ENCODE peak calls at places on chromosome 18, in six cellular contexts. F, D, A, N, W and O are unnamed samples. For H3K9me3 and H3K27me3, the result is how much of the 10 kb centered on the place peaks cover.

GRCh38 chr18:73774836-73775509 is 372.7 kb downstream of the FBXO15 start:
- DNase-seq in W (peak), A (peak), D (no peak), N (peak), F (no peak), O (no peak)

GRCh38 chr18:77071061-77071460 is 61.5 kb downstream of the MBP start:
- DNase-seq in A (no peak), W (no peak), N (no peak), F (no peak), D (no peak), O (no peak)

GRCh38 chr18:5546660-5547059 is 2.9 kb upstream of the EPB41L3 start:
- DNase-seq in A (no peak), F (no peak), D (no peak), W (peak), N (no peak), O (peak)

GRCh38 chr18:44231936-44232335 is 448.8 kb upstream of the SETBP1 start:
- DNase-seq in A (no peak), W (no peak), D (no peak), N (no peak), F (no peak), O (no peak)

GRCh38 chr18:50751490-50751889 is 68.3 kb downstream of the MRO start:
- DNase-seq in N (no peak), D (no peak), F (no peak), A (no peak), W (peak), O (no peak)

GRCh38 chr18:54749291-54749690 is 79.0 kb upstream of the RAB27B start:
- DNase-seq in F (no peak), W (peak), A (no peak), N (no peak), D (no peak), O (no peak)

GRCh38 chr18:55523001-55523400 is 65.0 kb downstream of the TCF4 start:
- DNase-seq in A (no peak), N (no peak), W (no peak), D (no peak), F (no peak), O (no peak)

GRCh38 chr18:61400016-61400630 is 66.9 kb downstream of the CDH20 start:
- DNase-seq in D (no peak), N (no peak), A (no peak), F (no peak), W (no peak), O (no peak)

GRCh38 chr18:72942766-72943165 is 75.0 kb upstream of the NETO1 start:
- DNase-seq in D (no peak), N (no peak), A (no peak), F (no peak), W (no peak), O (no peak)

GRCh38 chr18:23683671-23684070 is 5.6 kb upstream of the LAMA3 start:
- DNase-seq in W (no peak), F (no peak), A (no peak), D (no peak), N (no peak), O (no peak)

GRCh38 chr18:68564961-68565360 is 149.9 kb downstream of the TMX3 start:
- DNase-seq in W (no peak), D (no peak), N (no peak), A (no peak), F (no peak), O (no peak)

GRCh38 chr18:33820517-33821368 is 242.7 kb downstream of the ASXL3 start:
- DNase-seq in A (no peak), F (peak), D (no peak), W (peak), N (no peak), O (no peak)

GRCh38 chr18:34358923-34359322 is 134.2 kb upstream of the NOL4 start:
- DNase-seq in F (no peak), N (no peak), D (no peak), A (no peak), W (no peak), O (no peak)

GRCh38 chr18:24022141-24022540 is 7.6 kb downstream of the TTC39C start:
- DNase-seq in W (no peak), F (no peak), A (no peak), N (no peak), D (no peak), O (no peak)

GRCh38 chr18:46294325-46294724 is 190.1 kb downstream of the HAUS1 start:
- DNase-seq in D (no peak), N (no peak), W (no peak), A (no peak), F (no peak), O (no peak)

DNA sequence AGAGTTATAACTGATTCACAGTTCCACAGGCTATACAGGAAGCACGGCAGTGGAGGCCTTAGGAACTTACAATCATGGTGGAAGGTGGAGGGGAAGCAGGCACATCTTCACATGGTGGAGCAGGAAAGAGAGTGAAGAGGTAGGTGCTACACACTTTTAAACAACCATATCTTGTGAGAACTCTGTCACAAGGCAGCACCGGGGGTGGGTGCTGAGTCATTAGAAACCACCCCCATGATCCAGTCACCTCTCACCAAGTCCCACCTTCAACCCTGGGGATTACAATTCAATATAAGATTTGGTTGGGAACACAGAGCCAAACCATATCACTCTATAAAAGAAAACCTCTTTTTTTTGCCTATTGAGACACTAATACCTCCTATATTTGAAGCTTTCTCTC is 1108.5 kb upstream of the CDH2 start:
- DNase-seq in W (no peak), D (no peak), A (no peak), N (no peak), F (no peak), O (no peak)
- H3K27ac ChIP-seq in W (no peak), D (no peak), A (no peak), N (no peak), F (no peak), O (no peak)

GRCh38 chr18:79735071-79735980 is 55.7 kb downstream of the CTDP1 start:
- DNase-seq in D (no peak), N (peak), A (no peak), W (no peak), F (no peak), O (no peak)

GRCh38 chr18:79730804-79731203 is 51.2 kb downstream of the CTDP1 start:
- DNase-seq in N (no peak), D (no peak), F (no peak), W (no peak), A (no peak), O (no peak)

GRCh38 chr18:79733996-79734770 is 54.6 kb downstream of the CTDP1 start:
- DNase-seq in W (no peak), A (no peak), D (no peak), N (peak), F (no peak), O (no peak)

GRCh38 chr18:79732721-79733025 is 53.1 kb downstream of the CTDP1 start:
- DNase-seq in A (no peak), F (no peak), N (no peak), W (no peak), D (no peak), O (no peak)

GRCh38 chr18:79733135-79733609 is 53.6 kb downstream of the CTDP1 start:
- DNase-seq in W (no peak), A (no peak), F (no peak), N (peak), D (no peak), O (no peak)
- H3K9me3 ChIP-seq in W (under half), A (under half), F (under half), N (under half), D (under half), O (half or more)

DNA sequence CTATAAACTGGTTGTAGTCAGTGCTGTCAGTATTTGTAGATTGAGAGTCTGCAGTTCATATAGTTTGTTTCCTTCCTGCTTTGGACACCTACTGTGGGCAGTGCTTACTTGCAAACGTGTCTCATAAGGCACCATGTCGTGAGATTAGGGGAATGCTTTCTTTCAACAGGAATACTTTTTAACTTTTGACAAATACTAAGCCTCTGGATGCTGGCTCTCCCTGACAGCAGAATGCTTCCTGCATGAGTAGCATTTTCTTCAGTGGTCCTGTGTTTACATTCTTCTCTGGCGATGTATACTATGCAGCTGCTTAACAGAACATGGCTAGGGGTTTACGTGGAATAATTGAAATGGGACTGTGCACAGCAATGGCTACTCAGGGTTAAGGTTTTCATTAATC is 807.5 kb downstream of the MBD2 start:
- DNase-seq in A (no peak), D (no peak), N (no peak), F (no peak), W (peak), O (no peak)
- H3K27me3 ChIP-seq in A (under half), D (under half), N (under half), F (under half), W (under half), O (under half)

DNA sequence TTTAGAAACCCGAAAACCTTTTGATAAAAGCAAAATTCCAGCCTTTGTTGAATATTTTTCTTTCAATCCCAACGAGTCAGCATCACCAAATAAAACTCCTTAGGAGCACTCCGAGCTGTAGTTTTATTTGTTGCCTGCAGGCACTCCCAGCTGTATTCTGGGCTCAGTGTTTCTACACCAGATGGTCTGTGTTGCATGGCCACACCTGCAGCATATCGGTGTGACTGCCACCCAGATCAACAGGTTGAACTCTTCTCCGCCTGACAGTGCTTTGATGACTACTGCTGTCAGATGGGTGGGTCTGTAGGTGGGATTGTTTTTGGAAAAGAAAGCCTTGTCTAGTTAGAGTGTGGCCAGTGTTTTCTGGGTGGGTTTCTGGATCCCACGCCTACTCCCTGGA is 32.7 kb downstream of the APCDD1 start:
- DNase-seq in W (no peak), A (no peak), D (no peak), N (no peak), F (no peak), O (no peak)
- H3K27ac ChIP-seq in W (no peak), A (no peak), D (no peak), N (no peak), F (peak), O (no peak)

GRCh38 chr18:9495916-9496540 is 20.7 kb downstream of the RALBP1 start:
- DNase-seq in A (no peak), N (no peak), F (no peak), W (no peak), D (no peak), O (no peak)
- H3K9me3 ChIP-seq in A (under half), N (under half), F (under half), W (under half), D (under half), O (under half)

GRCh38 chr18:49555641-49556040 is 6.2 kb upstream of the LIPG start:
- DNase-seq in N (no peak), A (no peak), W (no peak), F (no peak), D (no peak), O (no peak)
- H3K27me3 ChIP-seq in N (under half), A (under half), W (under half), F (under half), D (under half), O (under half)

DNA sequence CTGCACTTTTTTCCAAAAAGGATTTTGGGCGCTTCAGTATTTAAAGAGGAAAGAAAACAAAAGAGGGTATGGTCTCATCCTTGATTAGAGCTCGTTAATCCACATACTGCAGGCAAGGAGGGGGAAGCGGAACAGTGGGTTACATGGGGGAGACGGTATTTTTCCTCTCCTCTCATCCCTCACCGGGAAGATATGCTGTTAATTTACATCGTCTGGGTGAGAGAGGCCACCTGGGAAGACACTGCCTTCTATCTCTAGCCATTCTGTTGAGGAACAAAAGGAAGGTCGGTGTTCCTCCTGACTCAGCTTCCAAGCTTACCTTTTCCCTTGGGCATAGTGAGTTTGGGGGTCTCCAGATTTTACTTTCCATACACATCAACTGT is 52.3 kb downstream of the IMPA2 start:
- DNase-seq in N (no peak), F (no peak), A (no peak), D (no peak), W (no peak), O (no peak)
- H3K27ac ChIP-seq in N (no peak), F (no peak), A (no peak), D (no peak), W (no peak), O (no peak)